ENCODE peak calls at places on chromosomes 5 and 9, in eight cellular contexts. One of them, this sample, is unnamed.

GRCh38 chr5:50711280-50711679 is 44.8 kb downstream of the PARP8 start:
- DNase-seq in GM23338: no peak
- DNase-seq in GM23248: no peak
- DNase-seq in hepatocyte: peak; percentile 9
- DNase-seq in neural progenitor cell: no peak
- DNase-seq in OCI-LY7: peak; percentile 80
- DNase-seq in PC-3: no peak
- DNase-seq in HCT116: no peak
- DNase-seq in this sample: peak; percentile 2

GRCh38 chr5:168329302-168329701 is 37.9 kb downstream of the WWC1 start:
- DNase-seq in GM23338: peak; percentile 74
- DNase-seq in GM23248: no peak
- DNase-seq in hepatocyte: no peak
- DNase-seq in neural progenitor cell: no peak
- DNase-seq in OCI-LY7: no peak
- DNase-seq in PC-3: peak; percentile 57
- DNase-seq in HCT116: no peak
- DNase-seq in this sample: no peak

GRCh38 chr5:90226433-90227099 is 183.0 kb downstream of the CETN3 start:
- DNase-seq in GM23338: no peak
- DNase-seq in GM23248: no peak
- DNase-seq in hepatocyte: no peak
- DNase-seq in neural progenitor cell: no peak
- DNase-seq in OCI-LY7: no peak
- DNase-seq in PC-3: no peak
- DNase-seq in HCT116: no peak
- DNase-seq in this sample: peak; percentile 7

GRCh38 chr9:3342159-3342777 is 183.5 kb downstream of the RFX3 start:
- DNase-seq in GM23338: no peak
- DNase-seq in GM23248: peak; percentile 71
- DNase-seq in hepatocyte: no peak
- DNase-seq in neural progenitor cell: no peak
- DNase-seq in OCI-LY7: no peak
- DNase-seq in PC-3: no peak
- DNase-seq in HCT116: no peak
- DNase-seq in this sample: no peak

GRCh38 chr5:67021522-67022316 is 174.9 kb downstream of the CD180 start:
- DNase-seq in GM23338: no peak
- DNase-seq in GM23248: peak; percentile 72
- DNase-seq in hepatocyte: no peak
- DNase-seq in neural progenitor cell: no peak
- DNase-seq in OCI-LY7: no peak
- DNase-seq in PC-3: no peak
- DNase-seq in HCT116: no peak
- DNase-seq in this sample: no peak

GRCh38 chr5:34655354-34655991 is 655 bp upstream of the RAI14 start:
- DNase-seq in GM23338: peak; percentile 69
- DNase-seq in GM23248: peak; percentile 90
- DNase-seq in hepatocyte: peak; percentile 76
- DNase-seq in neural progenitor cell: peak; percentile 59
- DNase-seq in OCI-LY7: no peak
- DNase-seq in PC-3: peak; percentile 48
- DNase-seq in HCT116: no peak
- DNase-seq in this sample: peak; percentile 38

GRCh38 chr5:69528015-69528414 is 32.0 kb upstream of the GTF2H2C start:
- DNase-seq in GM23338: peak; percentile 71
- DNase-seq in GM23248: no peak
- DNase-seq in hepatocyte: peak; percentile 58
- DNase-seq in neural progenitor cell: no peak
- DNase-seq in OCI-LY7: no peak
- DNase-seq in PC-3: peak; percentile 85
- DNase-seq in HCT116: peak; percentile 27
- DNase-seq in this sample: no peak

GRCh38 chr9:10704720-10705119 is 91.9 kb upstream of the PTPRD start:
- DNase-seq in GM23338: peak; percentile 12
- DNase-seq in GM23248: no peak
- DNase-seq in hepatocyte: peak; percentile 19
- DNase-seq in neural progenitor cell: no peak
- DNase-seq in OCI-LY7: no peak
- DNase-seq in PC-3: peak; percentile 58
- DNase-seq in HCT116: no peak
- DNase-seq in this sample: no peak

GRCh38 chr9:101026824-101027223 is 1.7 kb upstream of the PLPPR1 start:
- DNase-seq in GM23338: no peak
- DNase-seq in GM23248: no peak
- DNase-seq in hepatocyte: no peak
- DNase-seq in neural progenitor cell: no peak
- DNase-seq in OCI-LY7: no peak
- DNase-seq in PC-3: no peak
- DNase-seq in HCT116: no peak
- DNase-seq in this sample: no peak

GRCh38 chr9:92097997-92098482 is 17.2 kb downstream of the SPTLC1 start:
- DNase-seq in GM23338: peak; percentile 94
- DNase-seq in GM23248: no peak
- DNase-seq in hepatocyte: no peak
- DNase-seq in neural progenitor cell: no peak
- DNase-seq in OCI-LY7: no peak
- DNase-seq in PC-3: no peak
- DNase-seq in HCT116: peak; percentile 93
- DNase-seq in this sample: no peak

GRCh38 chr5:44935262-44935661 is 126.5 kb downstream of the MRPS30 start:
- DNase-seq in GM23338: peak; percentile 91
- DNase-seq in GM23248: peak; percentile 2
- DNase-seq in hepatocyte: no peak
- DNase-seq in neural progenitor cell: peak; percentile 75
- DNase-seq in OCI-LY7: no peak
- DNase-seq in PC-3: peak; percentile 42
- DNase-seq in HCT116: peak; percentile 48
- DNase-seq in this sample: no peak

GRCh38 chr5:14086261-14086660 is 56.9 kb upstream of the TRIO start:
- DNase-seq in GM23338: no peak
- DNase-seq in GM23248: no peak
- DNase-seq in hepatocyte: no peak
- DNase-seq in neural progenitor cell: no peak
- DNase-seq in OCI-LY7: no peak
- DNase-seq in PC-3: no peak
- DNase-seq in HCT116: no peak
- DNase-seq in this sample: no peak

GRCh38 chr9:123591283-123591682 is 235.3 kb downstream of the CRB2 start:
- DNase-seq in GM23338: no peak
- DNase-seq in GM23248: no peak
- DNase-seq in hepatocyte: no peak
- DNase-seq in neural progenitor cell: no peak
- DNase-seq in OCI-LY7: no peak
- DNase-seq in PC-3: no peak
- DNase-seq in HCT116: no peak
- DNase-seq in this sample: no peak
- TF ChIP-seq EZH2phosphoT487 in GM23338: no peak
- TF ChIP-seq EZH2phosphoT487 in GM23248: no peak
- TF ChIP-seq EZH2phosphoT487 in hepatocyte: no peak
- TF ChIP-seq EZH2phosphoT487 in neural progenitor cell: no peak
- TF ChIP-seq EZH2phosphoT487 in OCI-LY7: no peak
- TF ChIP-seq EZH2phosphoT487 in PC-3: no peak
- TF ChIP-seq EZH2phosphoT487 in HCT116: no peak
- TF ChIP-seq EZH2phosphoT487 in this sample: no peak

DNA sequence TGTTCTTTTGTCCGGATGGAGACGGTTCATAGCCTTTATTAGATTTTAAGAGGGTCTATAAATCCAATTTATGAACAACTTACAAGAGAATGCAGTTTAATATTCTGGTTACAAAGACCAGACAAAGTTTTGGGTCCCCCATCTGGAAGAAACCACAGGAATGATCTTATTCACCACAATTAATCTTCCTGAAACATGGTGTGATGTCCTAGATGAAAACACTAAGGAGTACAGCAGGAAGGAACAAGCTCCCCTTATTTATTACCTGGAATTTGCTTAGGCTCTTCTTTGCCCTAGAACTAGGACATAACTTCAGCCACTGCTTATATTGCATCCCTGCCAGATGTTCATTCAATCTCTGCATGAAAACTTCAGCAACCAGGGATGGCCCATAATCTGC is 17.0 kb downstream of the TXNDC8 start:
- DNase-seq in GM23338: no peak
- DNase-seq in GM23248: peak; percentile 14
- DNase-seq in hepatocyte: no peak
- DNase-seq in neural progenitor cell: no peak
- DNase-seq in OCI-LY7: no peak
- DNase-seq in PC-3: no peak
- DNase-seq in HCT116: no peak
- DNase-seq in this sample: no peak
- TF ChIP-seq EZH2phosphoT487 in GM23338: no peak
- TF ChIP-seq EZH2phosphoT487 in GM23248: no peak
- TF ChIP-seq EZH2phosphoT487 in hepatocyte: no peak
- TF ChIP-seq EZH2phosphoT487 in neural progenitor cell: no peak
- TF ChIP-seq EZH2phosphoT487 in OCI-LY7: no peak
- TF ChIP-seq EZH2phosphoT487 in PC-3: no peak
- TF ChIP-seq EZH2phosphoT487 in HCT116: no peak
- TF ChIP-seq EZH2phosphoT487 in this sample: no peak

GRCh38 chr9:40926404-40927259 is 201.8 kb downstream of the FOXD4L6 start:
- DNase-seq in GM23338: no peak
- DNase-seq in GM23248: no peak
- DNase-seq in hepatocyte: no peak
- DNase-seq in neural progenitor cell: no peak
- DNase-seq in OCI-LY7: no peak
- DNase-seq in PC-3: no peak
- DNase-seq in HCT116: no peak
- DNase-seq in this sample: no peak

GRCh38 chr9:40927851-40928802 is 200.4 kb downstream of the FOXD4L6 start:
- DNase-seq in GM23338: no peak
- DNase-seq in GM23248: no peak
- DNase-seq in hepatocyte: no peak
- DNase-seq in neural progenitor cell: no peak
- DNase-seq in OCI-LY7: no peak
- DNase-seq in PC-3: no peak
- DNase-seq in HCT116: no peak
- DNase-seq in this sample: no peak

GRCh38 chr9:40927260-40927631 is 201.2 kb downstream of the FOXD4L6 start:
- DNase-seq in GM23338: no peak
- DNase-seq in GM23248: no peak
- DNase-seq in hepatocyte: no peak
- DNase-seq in neural progenitor cell: no peak
- DNase-seq in OCI-LY7: no peak
- DNase-seq in PC-3: no peak
- DNase-seq in HCT116: no peak
- DNase-seq in this sample: no peak

GRCh38 chr9:40928803-40929487 is 199.5 kb downstream of the FOXD4L6 start:
- DNase-seq in GM23338: no peak
- DNase-seq in GM23248: no peak
- DNase-seq in hepatocyte: no peak
- DNase-seq in neural progenitor cell: no peak
- DNase-seq in OCI-LY7: no peak
- DNase-seq in PC-3: no peak
- DNase-seq in HCT116: no peak
- DNase-seq in this sample: no peak

DNA sequence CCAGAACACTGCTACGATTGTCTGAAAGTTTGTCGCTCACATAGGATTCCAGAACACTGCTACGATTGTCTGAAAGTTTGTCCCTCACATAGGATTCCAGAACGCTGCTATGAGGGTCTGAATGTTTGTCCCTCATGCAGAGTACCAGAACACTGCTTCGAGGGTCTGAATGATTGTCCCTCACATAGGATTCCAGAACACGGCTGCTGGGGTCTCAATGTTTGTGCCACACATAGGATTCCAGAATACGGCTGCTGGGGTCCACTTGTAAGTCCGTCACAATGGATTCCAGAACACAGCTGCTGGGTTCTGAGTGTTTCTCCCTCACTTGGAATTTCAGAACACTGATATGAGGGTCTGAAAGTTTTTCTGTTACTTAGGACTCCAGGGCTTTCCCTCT is 203.3 kb downstream of the FOXD4L6 start:
- DNase-seq in GM23338: no peak
- DNase-seq in GM23248: no peak
- DNase-seq in hepatocyte: no peak
- DNase-seq in neural progenitor cell: no peak
- DNase-seq in OCI-LY7: no peak
- DNase-seq in PC-3: no peak
- DNase-seq in HCT116: no peak
- DNase-seq in this sample: no peak
- TF ChIP-seq EZH2phosphoT487 in GM23338: no peak
- TF ChIP-seq EZH2phosphoT487 in GM23248: no peak
- TF ChIP-seq EZH2phosphoT487 in hepatocyte: no peak
- TF ChIP-seq EZH2phosphoT487 in neural progenitor cell: no peak
- TF ChIP-seq EZH2phosphoT487 in OCI-LY7: no peak
- TF ChIP-seq EZH2phosphoT487 in PC-3: no peak
- TF ChIP-seq EZH2phosphoT487 in HCT116: no peak
- TF ChIP-seq EZH2phosphoT487 in this sample: no peak

GRCh38 chr5:124546643-124547042 is 199.8 kb downstream of the ZNF608 start:
- DNase-seq in GM23338: peak; percentile 31
- DNase-seq in GM23248: peak; percentile 42
- DNase-seq in hepatocyte: peak; percentile 31
- DNase-seq in neural progenitor cell: peak; percentile 55
- DNase-seq in OCI-LY7: peak; percentile 16
- DNase-seq in PC-3: peak; percentile 22
- DNase-seq in HCT116: no peak
- DNase-seq in this sample: no peak

GRCh38 chr5:124538931-124539330 is 207.5 kb downstream of the ZNF608 start:
- DNase-seq in GM23338: no peak
- DNase-seq in GM23248: no peak
- DNase-seq in hepatocyte: no peak
- DNase-seq in neural progenitor cell: no peak
- DNase-seq in OCI-LY7: no peak
- DNase-seq in PC-3: no peak
- DNase-seq in HCT116: no peak
- DNase-seq in this sample: no peak

GRCh38 chr5:124544366-124545055 is 201.9 kb downstream of the ZNF608 start:
- DNase-seq in GM23338: no peak
- DNase-seq in GM23248: peak; percentile 32
- DNase-seq in hepatocyte: peak; percentile 37
- DNase-seq in neural progenitor cell: no peak
- DNase-seq in OCI-LY7: peak; percentile 42
- DNase-seq in PC-3: peak; percentile 4
- DNase-seq in HCT116: peak; percentile 4
- DNase-seq in this sample: no peak
- TF ChIP-seq EZH2phosphoT487 in GM23338: no peak
- TF ChIP-seq EZH2phosphoT487 in GM23248: no peak
- TF ChIP-seq EZH2phosphoT487 in hepatocyte: no peak
- TF ChIP-seq EZH2phosphoT487 in neural progenitor cell: no peak
- TF ChIP-seq EZH2phosphoT487 in OCI-LY7: no peak
- TF ChIP-seq EZH2phosphoT487 in PC-3: no peak
- TF ChIP-seq EZH2phosphoT487 in HCT116: no peak
- TF ChIP-seq EZH2phosphoT487 in this sample: no peak

GRCh38 chr9:125151730-125152129 is 8.4 kb upstream of the SCAI start:
- DNase-seq in GM23338: peak; percentile 11
- DNase-seq in GM23248: no peak
- DNase-seq in hepatocyte: no peak
- DNase-seq in neural progenitor cell: no peak
- DNase-seq in OCI-LY7: no peak
- DNase-seq in PC-3: no peak
- DNase-seq in HCT116: no peak
- DNase-seq in this sample: no peak
- TF ChIP-seq EZH2phosphoT487 in GM23338: no peak
- TF ChIP-seq EZH2phosphoT487 in GM23248: no peak
- TF ChIP-seq EZH2phosphoT487 in hepatocyte: no peak
- TF ChIP-seq EZH2phosphoT487 in neural progenitor cell: no peak
- TF ChIP-seq EZH2phosphoT487 in OCI-LY7: no peak
- TF ChIP-seq EZH2phosphoT487 in PC-3: no peak
- TF ChIP-seq EZH2phosphoT487 in HCT116: no peak
- TF ChIP-seq EZH2phosphoT487 in this sample: no peak

GRCh38 chr9:113233146-113233545 is 11.8 kb downstream of the SLC31A1 start:
- DNase-seq in GM23338: no peak
- DNase-seq in GM23248: no peak
- DNase-seq in hepatocyte: no peak
- DNase-seq in neural progenitor cell: no peak
- DNase-seq in OCI-LY7: no peak
- DNase-seq in PC-3: no peak
- DNase-seq in HCT116: no peak
- DNase-seq in this sample: no peak
- TF ChIP-seq EZH2phosphoT487 in GM23338: no peak
- TF ChIP-seq EZH2phosphoT487 in GM23248: no peak
- TF ChIP-seq EZH2phosphoT487 in hepatocyte: no peak
- TF ChIP-seq EZH2phosphoT487 in neural progenitor cell: no peak
- TF ChIP-seq EZH2phosphoT487 in OCI-LY7: no peak
- TF ChIP-seq EZH2phosphoT487 in PC-3: no peak
- TF ChIP-seq EZH2phosphoT487 in HCT116: no peak
- TF ChIP-seq EZH2phosphoT487 in this sample: no peak